ENCODE peak calls at places on chromosomes 13 and 19, in four cellular contexts. D is neuronal stem cell, H is SK-N-SH, S is Karpas-422. Y is an unnamed sample.

GRCh38 chr13:34647379-34647778 is 294.7 kb upstream of the NBEA start:
- DNase-seq in S (no peak), H (no peak), D (no peak), Y (no peak)

GRCh38 chr13:93624371-93624777 is 397.8 kb downstream of the GPC6 start:
- DNase-seq in D (no peak), H (no peak), S (no peak), Y (no peak)

GRCh38 chr19:5966215-5966614 is 11.7 kb downstream of the RANBP3 start:
- DNase-seq in D (no peak), H (no peak), S (no peak), Y (no peak)

GRCh38 chr19:10173527-10173926 is 21.2 kb downstream of the DNMT1 start:
- DNase-seq in D (no peak), S (no peak), H (no peak), Y (no peak)

GRCh38 chr19:49017666-49018351 is 918 bp upstream of the LHB start:
- DNase-seq in D (no peak), H (peak; percentile 89), S (peak; percentile 75), Y (peak; percentile 87)

GRCh38 chr19:48818234-48818823 is 7.5 kb upstream of the BCAT2 start:
- DNase-seq in D (no peak), S (no peak), H (no peak), Y (no peak)

GRCh38 chr13:39616087-39616694 is 13.2 kb upstream of the LHFPL6 start:
- DNase-seq in H (peak; percentile 64), S (peak; percentile 88), D (peak; percentile 76), Y (peak; percentile 79)

GRCh38 chr19:16032509-16033135 is 43.7 kb upstream of the TPM4 start:
- DNase-seq in H (peak; percentile 3), D (no peak), S (no peak), Y (peak; percentile 26)

GRCh38 chr19:6066661-6067646 is 43.3 kb downstream of the RFX2 start:
- DNase-seq in H (peak; percentile 90), D (peak; percentile 95), S (no peak), Y (peak; percentile 92)

GRCh38 chr13:60759499-60759898 is 362.5 kb downstream of the TDRD3 start:
- DNase-seq in D (peak; percentile 63), H (peak; percentile 31), S (no peak), Y (peak; percentile 58)

GRCh38 chr13:94343243-94343585 is 136.3 kb downstream of the DCT start:
- DNase-seq in H (no peak), D (peak; percentile 43), S (no peak), Y (no peak)

GRCh38 chr13:110047511-110047910 is 259.4 kb downstream of the COL4A1 start:
- DNase-seq in H (peak; percentile 42), D (no peak), S (no peak), Y (no peak)

GRCh38 chr13:23512762-23513395 is 57.3 kb upstream of the TNFRSF19 start:
- DNase-seq in S (peak; percentile 59), H (no peak), D (no peak), Y (no peak)

GRCh38 chr13:110813646-110814624 is 100.4 kb downstream of the ING1 start:
- DNase-seq in D (no peak), S (no peak), H (no peak), Y (no peak)

GRCh38 chr19:50639121-50640112 is at the start of gene SYT3:
- DNase-seq in S (no peak), D (peak; percentile 66), H (peak; percentile 95), Y (peak; percentile 88)
- H3K9me3 ChIP-seq in S (no peaks in the 10 kb centered on the region), D (peaks cover 5% of the 10 kb centered on the region), H (no peaks in the 10 kb centered on the region), Y (peaks cover 27% of the 10 kb centered on the region)

GRCh38 chr19:46955114-46955812 is 64.4 kb upstream of the NPAS1 start:
- DNase-seq in D (no peak), H (no peak), S (no peak), Y (no peak)

GRCh38 chr19:46954502-46955004 is 65.1 kb upstream of the NPAS1 start:
- DNase-seq in D (no peak), S (no peak), H (no peak), Y (no peak)

GRCh38 chr19:46952874-46953273 is 66.8 kb upstream of the NPAS1 start:
- DNase-seq in D (no peak), H (no peak), S (no peak), Y (no peak)

GRCh38 chr19:46955813-46956371 is 63.7 kb upstream of the NPAS1 start:
- DNase-seq in S (no peak), H (no peak), D (no peak), Y (no peak)

GRCh38 chr19:46953955-46954501 is 65.6 kb upstream of the NPAS1 start:
- DNase-seq in D (no peak), H (no peak), S (no peak), Y (no peak)
- H3K27ac ChIP-seq in D (no peak overlapping the region), H (peak overlapping the region; percentile 74), S (peak overlapping the region; percentile 1), Y (no peak overlapping the region)

GRCh38 chr13:86135856-86136255 is 336.6 kb upstream of the SLITRK6 start:
- DNase-seq in S (no peak), D (no peak), H (no peak), Y (no peak)
- H3K9ac ChIP-seq in S (no peak overlapping the region), D (no peak overlapping the region), H (no peak overlapping the region), Y (no peak overlapping the region)

GRCh38 chr19:31694761-31695160 is 345.5 kb upstream of the TSHZ3 start:
- DNase-seq in H (no peak), S (no peak), D (no peak), Y (no peak)

GRCh38 chr19:31698352-31698751 is 349.1 kb upstream of the TSHZ3 start:
- DNase-seq in H (no peak), D (peak; percentile 3), S (no peak), Y (no peak)

GRCh38 chr19:31699421-31699820 is 350.2 kb upstream of the TSHZ3 start:
- DNase-seq in H (no peak), D (peak; percentile 5), S (no peak), Y (no peak)

GRCh38 chr19:31693131-31693700 is 344.0 kb upstream of the TSHZ3 start:
- DNase-seq in H (no peak), D (no peak), S (no peak), Y (peak; percentile 69)

DNA sequence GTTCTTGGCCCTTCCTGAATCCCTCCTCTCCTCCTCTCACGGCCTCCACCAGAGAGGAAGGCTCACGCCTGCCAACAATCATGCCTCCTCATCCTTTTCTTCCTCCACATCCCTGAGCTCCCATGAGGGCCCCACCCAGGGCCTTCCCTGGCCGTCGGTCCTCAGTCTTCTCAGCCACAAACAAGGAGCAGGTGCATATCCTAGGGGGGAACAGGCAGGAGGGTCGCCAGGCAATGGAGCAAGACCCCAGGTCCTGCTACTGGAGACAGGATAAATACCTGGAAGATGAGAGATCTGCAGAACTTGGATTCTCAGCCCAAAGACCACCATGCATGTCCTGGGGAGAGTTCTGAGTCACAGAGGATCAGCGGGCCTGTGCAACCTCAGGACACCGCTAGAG is 344.6 kb upstream of the TSHZ3 start:
- DNase-seq in H (no peak), D (no peak), S (no peak), Y (no peak)
- H3K9me3 ChIP-seq in H (no peaks in the 10 kb centered on the region), D (no peaks in the 10 kb centered on the region), S (no peaks in the 10 kb centered on the region), Y (no peaks in the 10 kb centered on the region)

Y was measured in endodermal cell.